ENCODE peak calls at places on chromosomes 4 and X, in four cellular contexts. D is fibroblast of mammary gland, H is HCT116, S is ovary. X is an unnamed sample.

GRCh38 chr4:169200361-169201030 is 70.3 kb downstream of the SH3RF1 start:
- DNase-seq in S (no peak), H (no peak), D (no peak), X (no peak)

GRCh38 chrX:1420371-1420770 is 28.5 kb upstream of the SLC25A6 start:
- DNase-seq in S (no peak), D (no peak), H (no peak), X (no peak)

GRCh38 chrX:104136241-104137019 is 20.4 kb downstream of the SLC25A53 start:
- DNase-seq in D (peak), S (peak), H (peak), X (peak)

GRCh38 chrX:12891915-12892506 is 14.4 kb upstream of the TLR8 start:
- DNase-seq in S (no peak), D (no peak), H (no peak), X (no peak)

GRCh38 chr4:56424697-56425514 is 10.5 kb downstream of the PPAT start:
- DNase-seq in H (no peak), D (peak), S (no peak), X (no peak)

GRCh38 chrX:129586446-129586845 is 46.4 kb downstream of the OCRL start:
- DNase-seq in H (no peak), S (no peak), D (no peak), X (no peak)

GRCh38 chr4:181860157-181860556 is 383.0 kb upstream of the TENM3 start:
- DNase-seq in S (no peak), D (peak), H (no peak), X (peak)

GRCh38 chrX:3244955-3245354 is 101.5 kb downstream of the MXRA5 start:
- DNase-seq in H (no peak), D (peak), S (no peak), X (no peak)

GRCh38 chr4:136670265-136670664 is 862.0 kb downstream of the PCDH18 start:
- DNase-seq in D (no peak), S (no peak), H (no peak), X (no peak)

GRCh38 chrX:151970661-151971060 is 3.8 kb downstream of the GABRE start:
- DNase-seq in H (no peak), D (peak), S (peak), X (peak)

GRCh38 chrX:68838571-68838910 is 9.7 kb downstream of the EFNB1 start:
- DNase-seq in S (no peak), D (no peak), H (no peak), X (no peak)

GRCh38 chrX:42869659-42870476 is 91.9 kb upstream of the PPP1R2C start:
- DNase-seq in H (no peak), S (no peak), D (no peak), X (no peak)

GRCh38 chr4:70778888-70779422 is 57.2 kb downstream of the RUFY3 start:
- DNase-seq in H (no peak), S (no peak), D (peak), X (peak)

GRCh38 chr4:37741564-37741963 is 55.4 kb upstream of the RELL1 start:
- DNase-seq in S (no peak), D (no peak), H (no peak), X (no peak)

GRCh38 chr4:32025840-32026459 is 1305.8 kb downstream of the PCDH7 start:
- DNase-seq in S (no peak), H (peak), D (peak), X (no peak)

GRCh38 chr4:72375050-72375736 is 193.8 kb downstream of the ADAMTS3 start:
- DNase-seq in S (no peak), H (no peak), D (peak), X (no peak)

GRCh38 chr4:119024102-119024501 is 111.5 kb upstream of the MYOZ2 start:
- DNase-seq in H (no peak), D (no peak), S (no peak), X (no peak)

GRCh38 chr4:112517067-112517588 is 1.1 kb upstream of the NEUROG2 start:
- DNase-seq in D (no peak), H (no peak), S (no peak), X (no peak)

GRCh38 chr4:103095080-103095479 is 4.6 kb downstream of the BDH2 start:
- DNase-seq in D (no peak), S (no peak), H (no peak), X (no peak)

GRCh38 chrX:96791559-96791958 is 92.1 kb upstream of the RPA4 start:
- DNase-seq in S (no peak), D (peak), H (no peak), X (no peak)

GRCh38 chrX:49276671-49277519 is 7.3 kb downstream of the PPP1R3F start:
- DNase-seq in D (peak), H (no peak), S (no peak), X (no peak)

GRCh38 chr4:159258889-159259560 is 156.1 kb downstream of the RAPGEF2 start:
- DNase-seq in D (no peak), H (no peak), S (no peak), X (no peak)

GRCh38 chr4:107645604-107646003 is 74.4 kb downstream of the PAPSS1 start:
- DNase-seq in D (no peak), S (no peak), H (no peak), X (no peak)

GRCh38 chr4:56040842-56041241 is 92.1 kb downstream of the CEP135 start:
- DNase-seq in H (no peak), D (no peak), S (no peak), X (no peak)

GRCh38 chr4:71187399-71188196 is 151.2 kb upstream of the SLC4A4 start:
- DNase-seq in S (no peak), H (no peak), D (no peak), X (no peak)

GRCh38 chr4:130110189-130110588 is 1014.2 kb downstream of the C4orf33 start:
- DNase-seq in S (no peak), H (no peak), D (no peak), X (no peak)

GRCh38 chrX:118355225-118355920 is 9.5 kb downstream of the WDR44 start:
- DNase-seq in S (no peak), D (no peak), H (no peak), X (no peak)

GRCh38 chr4:111323916-111324315 is 701.0 kb upstream of the PITX2 start:
- DNase-seq in S (no peak), D (peak), H (no peak), X (no peak)

GRCh38 chrX:20270557-20270880 is 3.8 kb upstream of the RPS6KA3 start:
- DNase-seq in D (peak), S (no peak), H (no peak), X (no peak)

DNA sequence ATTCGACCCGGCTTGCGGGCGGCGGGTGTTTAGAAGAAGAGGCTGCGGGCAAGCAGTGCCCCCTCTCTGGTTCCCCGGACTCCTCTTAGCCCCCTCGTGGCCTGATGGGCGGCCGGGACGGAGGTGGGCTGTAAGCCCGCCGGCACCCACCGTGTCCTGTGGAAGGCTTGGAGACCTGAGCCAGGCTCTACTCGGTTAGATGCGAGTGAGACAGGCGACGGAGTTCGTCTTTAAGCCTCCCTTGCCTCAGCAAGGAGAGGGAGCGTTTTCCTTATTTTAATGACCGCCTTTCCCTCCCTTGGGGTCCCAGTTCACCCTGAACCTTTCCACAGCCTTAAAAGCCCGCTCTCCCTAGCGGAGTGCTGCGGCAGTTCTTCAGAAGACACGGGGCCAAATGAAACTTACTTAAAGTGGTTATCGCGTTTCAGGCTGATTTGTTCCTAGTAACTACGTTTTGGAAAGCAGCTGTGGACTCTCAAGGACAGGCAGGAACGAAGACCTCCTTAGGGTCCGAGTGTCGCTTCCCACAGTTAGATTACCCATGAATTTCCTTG is 970 bp downstream of the SLITRK2 start:
- DNase-seq in S (no peak), D (no peak), H (no peak), X (no peak)
- H3K4me3 ChIP-seq in S (peak), D (no peak), H (no peak), X (no peak)

DNA sequence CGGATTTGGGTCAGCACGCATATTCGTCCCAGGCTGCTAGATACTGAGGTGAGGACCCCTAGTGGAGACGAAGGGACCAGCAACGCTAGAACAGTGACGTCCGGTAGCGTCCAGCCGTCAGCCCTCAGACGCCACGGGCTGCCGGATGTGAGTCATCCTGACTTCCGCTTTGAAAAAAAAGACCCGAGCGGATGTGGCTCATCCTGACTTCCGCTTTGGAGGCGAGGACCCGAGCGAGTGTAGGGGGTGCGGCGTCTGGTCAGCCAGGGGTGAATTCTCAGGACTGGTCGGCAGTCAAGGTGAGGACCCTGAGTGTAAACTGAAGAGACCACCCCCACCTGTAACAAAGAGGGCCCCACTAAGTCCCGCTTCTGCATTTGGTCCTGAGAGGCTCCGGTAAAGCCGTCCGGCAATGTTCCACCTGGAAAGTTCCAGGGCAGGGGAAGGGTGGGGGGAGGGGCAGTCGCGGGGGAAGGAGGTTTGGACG is at the start of gene MAGEB2:
- DNase-seq in H (peak), S (no peak), D (no peak), X (no peak)
- TF ChIP-seq CTCF in H (peak), S (no peak), D (no peak), X (no peak)

DNA sequence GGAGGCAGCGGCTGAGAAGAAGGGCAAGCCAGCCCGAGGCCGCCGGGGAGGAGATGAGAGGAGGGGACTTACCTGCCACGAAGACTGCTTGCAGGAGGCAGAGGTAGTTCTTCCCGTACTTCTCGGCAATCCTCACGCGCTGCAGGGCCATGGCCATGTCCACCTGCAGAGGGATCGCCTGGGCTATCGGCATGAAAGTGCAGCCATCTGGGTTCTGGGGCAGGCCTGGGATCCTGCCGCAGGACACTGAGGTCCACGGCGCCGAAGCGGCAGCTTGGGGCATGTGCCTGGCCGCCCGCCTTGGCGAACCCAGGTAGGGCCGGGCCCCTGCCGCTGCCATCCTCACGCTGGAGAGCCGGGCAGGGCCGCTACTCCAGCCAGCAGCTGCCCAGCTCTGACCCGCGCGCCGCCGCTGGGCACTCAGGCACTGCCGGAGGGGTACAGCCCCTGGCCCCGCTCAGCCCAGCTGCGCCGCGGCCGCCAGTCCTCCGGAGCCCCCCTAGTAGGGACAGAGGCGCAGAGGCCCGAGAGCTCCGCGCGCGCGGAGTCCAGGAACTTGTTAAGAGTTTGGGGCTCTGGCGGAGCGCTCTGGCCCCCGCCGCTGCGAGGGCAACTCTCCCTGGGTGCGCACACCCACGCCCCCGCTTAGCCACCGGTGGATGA is 16.0 kb downstream of the MCF2 start:
- DNase-seq in D (no peak), S (no peak), H (no peak), X (no peak)
- H3K4me3 ChIP-seq in D (peak), S (peak), H (no peak), X (no peak)

DNA sequence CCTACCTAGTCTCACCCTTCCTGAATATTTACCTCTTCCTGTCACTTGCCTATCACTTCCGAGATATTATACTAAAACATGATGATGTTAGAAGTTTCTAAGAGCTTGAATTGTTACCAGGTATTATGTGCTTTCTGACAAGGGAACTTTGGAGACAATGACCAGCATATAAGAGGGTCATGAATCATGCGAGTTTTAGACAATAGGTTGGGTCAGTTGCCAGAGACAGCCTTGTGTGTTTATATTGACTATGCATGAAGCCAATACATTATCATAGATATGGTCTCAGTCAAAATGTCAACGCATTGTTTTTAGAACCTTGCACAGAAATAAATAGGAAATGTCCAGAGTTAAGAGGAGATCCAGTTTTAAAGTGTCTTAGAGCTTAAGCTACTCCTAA is 116.8 kb downstream of the KLHL4 start:
- DNase-seq in S (no peak), D (no peak), H (no peak), X (no peak)
- TF ChIP-seq CTCF in S (no peak), D (no peak), H (no peak), X (no peak)

GRCh38 chrX:16067886-16068515 is 55.4 kb upstream of the GRPR start:
- DNase-seq in D (no peak), S (no peak), H (no peak), X (no peak)
- H3K4me3 ChIP-seq in D (no peak), S (no peak), H (no peak), X (no peak)

DNA sequence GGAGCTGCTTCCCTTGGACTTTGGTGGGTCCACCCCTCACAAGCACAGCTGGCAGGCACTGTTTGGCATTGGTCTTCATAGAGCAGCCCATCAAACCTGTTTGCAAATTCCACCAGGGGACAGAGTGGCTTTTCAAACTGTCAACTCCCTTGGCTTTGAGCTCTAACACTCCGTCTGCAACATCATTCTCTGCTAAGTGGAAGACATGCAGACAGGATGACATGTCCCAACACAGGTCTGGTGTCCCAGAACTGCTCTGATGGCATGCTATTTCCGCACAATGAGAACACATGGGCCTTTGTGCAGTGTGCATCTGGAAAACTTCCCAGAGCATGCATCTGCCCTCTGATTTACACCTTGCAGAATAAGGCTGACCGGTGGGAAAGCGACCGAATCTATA is 212.7 kb upstream of the GYPA start:
- DNase-seq in H (no peak), D (no peak), S (no peak), X (no peak)
- TF ChIP-seq CTCF in H (no peak), D (no peak), S (no peak), X (no peak)

DNA sequence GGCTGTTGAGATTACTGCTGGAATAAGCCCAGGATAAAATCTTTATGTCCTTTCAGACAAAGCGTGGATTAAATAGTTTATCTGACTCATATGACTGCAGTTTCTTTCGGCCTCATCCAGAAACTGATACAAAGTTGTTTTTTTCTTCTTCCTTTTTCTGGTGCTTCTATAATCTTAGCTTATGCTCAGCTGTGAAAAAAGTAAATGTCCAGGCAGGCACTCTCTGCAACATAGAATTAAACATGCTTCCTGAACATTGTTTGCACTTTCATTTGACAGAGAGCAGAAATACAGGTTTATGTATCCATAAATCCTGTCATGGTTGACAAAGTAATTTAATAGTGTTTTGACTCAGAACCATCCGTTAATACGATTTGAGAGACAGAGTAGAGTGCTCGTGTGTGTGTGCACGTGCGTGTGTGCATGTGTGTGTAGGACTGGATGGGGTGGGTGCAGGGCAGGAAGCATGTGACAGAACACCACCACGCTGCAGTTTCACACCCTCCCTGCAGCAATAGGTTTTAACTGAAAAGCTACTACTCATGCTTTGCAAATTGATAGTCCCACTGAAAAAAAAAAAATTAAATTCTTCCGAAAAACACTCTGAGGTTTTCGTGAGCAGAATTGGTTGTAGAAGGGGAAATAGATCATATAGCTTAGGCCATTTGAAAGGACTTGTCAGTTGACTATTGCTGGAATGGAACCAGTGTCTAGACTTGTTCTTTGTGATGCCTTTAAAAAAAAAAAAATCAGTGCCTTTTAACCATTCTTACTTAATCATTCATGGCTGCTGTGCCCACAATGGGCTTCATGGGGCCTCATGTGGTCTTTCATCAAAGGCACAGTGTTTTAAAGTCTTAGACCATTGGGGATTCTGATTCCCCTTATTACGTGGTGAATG is 139.0 kb downstream of the AFF1 start:
- DNase-seq in H (no peak), D (no peak), S (no peak), X (no peak)
- H3K4me3 ChIP-seq in H (no peak), D (no peak), S (no peak), X (no peak)

GRCh38 chr4:57553695-57554094 is 443.5 kb upstream of the IGFBP7 start:
- DNase-seq in S (no peak), D (no peak), H (no peak), X (no peak)
- TF ChIP-seq CTCF in S (no peak), D (no peak), H (no peak), X (no peak)

GRCh38 chrX:115591856-115592842 is 31.2 kb downstream of the PLS3 start:
- DNase-seq in H (no peak), D (no peak), S (no peak), X (no peak)
- H3K4me3 ChIP-seq in H (no peak), D (no peak), S (no peak), X (no peak)

DNA sequence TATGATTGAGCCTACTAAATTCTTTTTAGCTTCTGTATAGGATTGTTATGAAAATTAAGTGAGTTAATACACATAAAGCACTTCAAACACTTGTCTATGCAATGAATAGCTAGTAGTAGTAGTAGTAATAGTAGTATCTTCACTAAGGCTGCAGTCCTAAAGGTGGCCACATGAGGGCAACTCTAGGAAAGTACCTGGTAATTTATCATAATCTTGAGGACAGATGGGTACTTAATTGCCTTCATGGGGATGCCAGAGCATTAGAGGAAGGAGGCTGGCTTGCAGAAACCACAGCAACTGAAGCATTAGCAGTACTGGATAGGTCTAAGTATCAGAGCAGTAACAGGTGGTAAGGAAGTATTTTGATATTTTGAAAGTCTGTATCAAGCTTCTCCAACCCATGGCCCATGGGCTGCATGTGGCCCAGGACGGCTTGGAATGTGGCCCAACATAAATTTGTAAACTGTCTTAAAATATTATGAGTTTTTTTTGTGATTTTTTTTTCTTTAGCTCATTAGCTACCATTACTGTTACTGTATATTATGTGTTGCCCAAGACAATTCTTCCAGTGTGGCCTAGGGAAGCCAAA is 17.3 kb downstream of the NIPAL1 start:
- DNase-seq in D (peak), H (peak), S (no peak), X (no peak)
- TF ChIP-seq CTCF in D (peak), H (peak), S (no peak), X (peak)